ENCODE peak calls at places on chromosomes 3 and 15, in six cellular contexts. E is omental fat pad, V is HL-60, X is WTC11, C is neural crest cell, H is brain microvascular endothelial cell. S is an unnamed sample.

GRCh38 chr15:88661766-88662556 is 23.1 kb downstream of the ISG20 start:
- DNase-seq in H (no peak), X (no peak), V (no peak), C (no peak), E (no peak), S (no peak)

GRCh38 chr3:144524531-144524930 is 552.9 kb downstream of the DIPK2A start:
- DNase-seq in C (no peak), E (no peak), X (no peak), V (no peak), H (peak; percentile 6), S (no peak)

GRCh38 chr3:9732080-9732752 is 681 bp downstream of the BRPF1 start:
- DNase-seq in V (no peak), E (no peak), H (no peak), C (no peak), X (peak; percentile 21), S (peak; percentile 50)

GRCh38 chr3:195859061-195859845 is 47.5 kb upstream of the MUC4 start:
- DNase-seq in V (peak; percentile 24), H (peak; percentile 59), C (peak; percentile 85), E (peak; percentile 96), X (peak; percentile 86), S (peak; percentile 88)

GRCh38 chr3:46301122-46301835 is 52.6 kb upstream of the CCR2 start:
- DNase-seq in H (no peak), V (no peak), X (no peak), C (no peak), E (no peak), S (no peak)

GRCh38 chr3:138845071-138845685 is 10.4 kb upstream of the PIK3CB start:
- DNase-seq in V (no peak), X (no peak), C (no peak), H (no peak), E (no peak), S (no peak)

GRCh38 chr15:89475688-89476087 is 20.7 kb downstream of the RHCG start:
- DNase-seq in E (no peak), C (no peak), H (no peak), V (no peak), X (no peak), S (no peak)

GRCh38 chr3:149247929-149248691 is 26.5 kb upstream of the CP start:
- DNase-seq in X (no peak), V (no peak), E (no peak), C (no peak), H (peak; percentile 53), S (no peak)

GRCh38 chr15:43463542-43463941 is 29.4 kb downstream of the TP53BP1 start:
- DNase-seq in C (no peak), X (no peak), H (no peak), V (no peak), E (no peak), S (no peak)

GRCh38 chr15:92902020-92902419 is 1.9 kb downstream of the CHD2 start:
- DNase-seq in H (no peak), E (no peak), V (no peak), C (no peak), X (no peak), S (no peak)

GRCh38 chr15:32677238-32677750 is 35.8 kb downstream of the SCG5 start:
- DNase-seq in V (no peak), X (no peak), H (no peak), C (no peak), E (no peak), S (no peak)

GRCh38 chr3:49671291-49672288 is 2.6 kb upstream of the APEH start:
- DNase-seq in X (peak; percentile 84), E (no peak), V (peak; percentile 76), C (peak; percentile 67), H (no peak), S (peak; percentile 80)

GRCh38 chr15:92109485-92109884 is 256.0 kb downstream of the SLCO3A1 start:
- DNase-seq in C (no peak), E (no peak), H (no peak), X (no peak), V (no peak), S (no peak)

GRCh38 chr3:132317229-132317948 is at the start of gene ACP3:
- DNase-seq in X (no peak), V (peak; percentile 69), H (peak; percentile 37), E (no peak), C (no peak), S (no peak)

GRCh38 chr15:58438956-58439355 is 7.2 kb downstream of the LIPC start:
- DNase-seq in V (peak; percentile 36), H (peak; percentile 36), X (no peak), E (no peak), C (peak; percentile 14), S (peak; percentile 23)

DNA sequence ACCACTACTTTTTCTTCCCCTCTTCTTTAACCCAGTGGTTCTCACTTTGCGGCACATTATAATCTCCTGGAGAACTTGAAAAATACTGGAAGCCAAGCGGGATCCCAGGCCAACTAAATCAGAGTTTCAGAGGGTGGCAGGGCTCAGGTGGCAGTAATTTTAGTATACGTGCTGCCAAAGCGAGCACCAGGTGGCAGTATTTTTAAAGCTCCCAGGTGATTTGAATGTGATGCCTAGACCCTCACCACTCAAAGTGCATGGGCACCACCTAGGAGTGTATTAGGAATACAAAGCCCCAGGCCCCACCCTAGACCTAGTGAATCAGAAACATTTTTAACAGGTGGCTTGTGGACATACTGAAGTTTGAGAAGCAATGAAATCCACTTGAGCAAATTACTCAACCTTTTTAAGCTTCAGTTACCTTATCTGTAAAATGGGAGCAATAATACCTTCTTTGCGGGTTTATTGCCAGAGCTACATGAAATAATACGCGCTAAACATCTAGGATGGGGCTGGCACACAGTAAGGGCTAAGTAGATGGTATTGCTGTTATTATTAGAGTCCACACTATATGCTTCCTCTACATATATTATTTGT is 8.3 kb downstream of the B3GALNT1 start:
- DNase-seq in H (no peak), X (peak; percentile 36), V (no peak), C (no peak), E (no peak), S (no peak)
- TF ChIP-seq CTCF in H (peak; percentile 61), X (peak; percentile 22), V (no peak), C (peak; percentile 43), E (no peak), S (no peak)

DNA sequence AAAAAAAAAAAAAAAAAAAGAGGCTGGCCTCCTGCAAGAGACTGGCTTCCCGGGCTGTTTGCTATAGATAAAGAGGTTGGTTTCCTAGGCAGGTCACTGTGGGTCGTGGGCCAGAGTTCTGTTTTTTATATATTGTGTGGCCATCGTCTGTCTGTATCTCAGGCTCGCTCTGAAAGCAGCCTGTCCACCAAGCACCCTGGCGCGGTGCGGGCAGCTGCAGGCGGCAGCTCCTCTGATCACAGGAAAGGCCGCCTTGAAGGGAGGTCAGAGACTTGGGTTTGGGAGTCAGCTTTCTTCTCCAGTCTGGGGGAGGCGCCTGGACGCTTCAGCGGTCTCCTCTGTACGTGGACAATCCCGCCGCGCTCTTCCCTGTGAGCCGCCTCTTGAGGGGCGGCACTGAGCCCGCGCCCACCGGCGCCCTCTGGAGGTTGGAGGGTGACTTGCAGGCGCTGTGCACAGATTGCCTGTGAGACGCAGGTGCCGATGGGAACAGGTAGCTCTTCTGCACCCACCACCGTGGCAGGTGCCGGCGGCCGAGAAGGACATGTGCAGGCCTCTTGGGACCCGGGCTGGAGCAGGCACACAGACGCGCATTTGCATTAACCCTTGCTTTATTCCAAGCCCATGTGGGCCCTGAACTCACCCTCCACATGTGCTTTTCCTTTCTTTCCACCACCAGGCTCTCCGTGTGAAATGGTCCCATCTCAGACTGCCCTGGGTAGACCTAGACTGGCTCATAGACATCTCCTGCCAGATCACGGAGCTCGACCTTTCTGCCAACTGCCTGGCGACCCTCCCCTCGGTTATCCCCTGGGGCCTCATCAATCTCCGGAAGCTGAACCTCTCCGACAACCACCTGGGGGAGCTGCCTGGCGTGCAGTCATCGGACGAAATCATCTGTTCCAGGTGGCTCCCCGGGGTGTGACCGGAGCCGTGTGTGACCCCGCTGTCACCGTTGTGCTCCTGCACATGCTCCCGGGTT is 89.3 kb downstream of the LRRK1 start:
- DNase-seq in C (peak; percentile 90), V (peak; percentile 68), X (peak; percentile 95), E (peak; percentile 41), H (peak; percentile 63), S (peak; percentile 94)
- TF ChIP-seq CTCF in C (peak; percentile 97), V (peak; percentile 93), X (peak; percentile 98), E (peak; percentile 42), H (peak; percentile 100), S (peak; percentile 99)

GRCh38 chr3:100149713-100150112 is 35.4 kb upstream of the FILIP1L start:
- DNase-seq in C (no peak), E (no peak), V (no peak), X (no peak), H (no peak), S (no peak)

GRCh38 chr3:100154171-100154570 is 39.9 kb upstream of the FILIP1L start:
- DNase-seq in H (no peak), C (no peak), X (no peak), E (no peak), V (no peak), S (no peak)

GRCh38 chr3:100149130-100149529 is 34.8 kb upstream of the FILIP1L start:
- DNase-seq in X (no peak), E (no peak), H (no peak), C (no peak), V (no peak), S (no peak)

GRCh38 chr3:100150583-100150982 is 36.3 kb upstream of the FILIP1L start:
- DNase-seq in C (no peak), X (no peak), H (no peak), V (no peak), E (no peak), S (no peak)

GRCh38 chr3:100151024-100151707 is 36.9 kb upstream of the FILIP1L start:
- DNase-seq in E (no peak), X (no peak), V (no peak), H (no peak), C (no peak), S (no peak)
- TF ChIP-seq CTCF in E (no peak), X (no peak), V (no peak), H (no peak), C (no peak), S (no peak)

GRCh38 chr3:161854232-161854771 is 357.7 kb downstream of the OTOL1 start:
- DNase-seq in C (peak; percentile 26), V (no peak), E (no peak), H (peak; percentile 89), X (peak; percentile 65), S (peak; percentile 35)
- TF ChIP-seq CTCF in C (peak; percentile 54), V (peak; percentile 6), E (no peak), H (peak; percentile 63), X (peak; percentile 40), S (peak; percentile 24)